ENCODE peak calls at places on chromosomes 2 and 18, in five cellular contexts. M is NCI-H1436, N is HFFc6, U is RKO, C is C1 segment of cervical spinal cord. B is an unnamed sample.

GRCh38 chr2:54149623-54150501 is 34.4 kb downstream of the ACYP2 start:
- DNase-seq in M (no peak), N (no peak), U (no peak), C (no peak), B (no peak)

GRCh38 chr2:9782197-9782719 is 61.0 kb upstream of the TAF1B start:
- DNase-seq in M (peak; percentile 18), N (no peak), U (no peak), C (no peak), B (no peak)

GRCh38 chr2:96386470-96386869 is 50.9 kb downstream of the NCAPH start:
- DNase-seq in M (no peak), N (no peak), U (peak; percentile 41), C (no peak), B (no peak)

GRCh38 chr2:18977409-18977808 is 381.0 kb downstream of the OSR1 start:
- DNase-seq in M (no peak), N (no peak), U (no peak), C (no peak), B (no peak)

GRCh38 chr2:182649316-182649715 is 66.7 kb upstream of the DNAJC10 start:
- DNase-seq in M (peak; percentile 69), N (peak; percentile 15), U (peak; percentile 31), C (no peak), B (no peak)

GRCh38 chr2:160687629-160688028 is 194.0 kb upstream of the RBMS1 start:
- DNase-seq in M (peak; percentile 76), N (no peak), U (no peak), C (no peak), B (no peak)

GRCh38 chr18:61272793-61273192 is 60.4 kb upstream of the CDH20 start:
- DNase-seq in M (no peak), N (no peak), U (no peak), C (no peak), B (no peak)

GRCh38 chr2:156077041-156077735 is 255.3 kb downstream of the NR4A2 start:
- DNase-seq in M (no peak), N (no peak), U (no peak), C (no peak), B (no peak)

GRCh38 chr2:235034270-235035135 is 82.7 kb downstream of the SH3BP4 start:
- DNase-seq in M (no peak), N (no peak), U (no peak), C (no peak), B (no peak)

GRCh38 chr2:228469721-228470120 is 288.2 kb upstream of the SPHKAP start:
- DNase-seq in M (no peak), N (no peak), U (no peak), C (no peak), B (no peak)

GRCh38 chr2:43216629-43217028 is 9.8 kb downstream of the ZFP36L2 start:
- DNase-seq in M (no peak), N (no peak), U (no peak), C (no peak), B (no peak)

GRCh38 chr2:212088353-212088752 is 450.2 kb downstream of the ERBB4 start:
- DNase-seq in M (no peak), N (no peak), U (no peak), C (no peak), B (no peak)

GRCh38 chr2:219772103-219772502 is 144.7 kb downstream of the SLC4A3 start:
- DNase-seq in M (no peak), N (no peak), U (no peak), C (no peak), B (no peak)

GRCh38 chr18:37574113-37574512 is 8.5 kb upstream of the CELF4 start:
- DNase-seq in M (no peak), N (no peak), U (no peak), C (no peak), B (no peak)

GRCh38 chr2:73292906-73293533 is 328 bp downstream of the EGR4 start:
- DNase-seq in M (no peak), N (no peak), U (no peak), C (no peak), B (no peak)

GRCh38 chr2:60416221-60417008 is 137.0 kb downstream of the BCL11A start:
- DNase-seq in M (no peak), N (no peak), U (no peak), C (no peak), B (no peak)

GRCh38 chr2:23824777-23825212 is 102.1 kb downstream of the ATAD2B start:
- DNase-seq in M (peak; percentile 30), N (peak; percentile 59), U (peak; percentile 62), C (no peak), B (no peak)

GRCh38 chr2:37167636-37168182 is 10.9 kb upstream of the EIF2AK2 start:
- DNase-seq in M (no peak), N (no peak), U (no peak), C (no peak), B (no peak)

GRCh38 chr2:29281585-29281984 is 166.4 kb downstream of the CLIP4 start:
- DNase-seq in M (no peak), N (peak; percentile 39), U (no peak), C (peak; percentile 83), B (no peak)

GRCh38 chr2:60552096-60552850 is 1.2 kb downstream of the BCL11A start:
- DNase-seq in M (no peak), N (no peak), U (peak; percentile 33), C (no peak), B (no peak)

GRCh38 chr2:129193961-129194360 is 785.5 kb upstream of the RAB6C start:
- DNase-seq in M (no peak), N (no peak), U (no peak), C (no peak), B (no peak)

GRCh38 chr2:42386684-42387083 is 25.7 kb upstream of the COX7A2L start:
- DNase-seq in M (no peak), N (no peak), U (peak; percentile 16), C (no peak), B (no peak)

GRCh38 chr2:11558206-11558886 is 24.5 kb downstream of the GREB1 start:
- DNase-seq in M (no peak), N (no peak), U (no peak), C (no peak), B (no peak)

GRCh38 chr2:152395132-152396024 is 60.4 kb downstream of the FMNL2 start:
- DNase-seq in M (no peak), N (peak; percentile 33), U (no peak), C (no peak), B (no peak)

GRCh38 chr18:31555971-31556747 is 35.5 kb upstream of the TTR start:
- DNase-seq in M (peak; percentile 44), N (peak; percentile 55), U (peak; percentile 81), C (no peak), B (no peak)

GRCh38 chr2:2507471-2507997 is 176.5 kb upstream of the MYT1L start:
- DNase-seq in M (no peak), N (no peak), U (no peak), C (no peak), B (no peak)

GRCh38 chr2:2326053-2326452 is 5.0 kb downstream of the MYT1L start:
- DNase-seq in M (no peak), N (no peak), U (no peak), C (no peak), B (no peak)

GRCh38 chr18:28510210-28510609 is 333.3 kb upstream of the CDH2 start:
- DNase-seq in M (no peak), N (no peak), U (no peak), C (no peak), B (no peak)

GRCh38 chr2:241892299-241893137 is 23.0 kb downstream of the RTP5 start:
- DNase-seq in M (no peak), N (peak; percentile 13), U (no peak), C (no peak), B (peak; percentile 38)

GRCh38 chr2:216155954-216156353 is 46.8 kb downstream of the XRCC5 start:
- DNase-seq in M (no peak), N (no peak), U (no peak), C (no peak), B (no peak)

GRCh38 chr2:167264380-167264779 is 376.1 kb downstream of the XIRP2 start:
- DNase-seq in M (peak; percentile 13), N (no peak), U (peak; percentile 9), C (peak; percentile 1), B (no peak)

GRCh38 chr2:230664128-230664527 is 48.5 kb upstream of the CAB39 start:
- DNase-seq in M (no peak), N (no peak), U (no peak), C (no peak), B (no peak)

GRCh38 chr2:131112477-131113027 is 7.4 kb downstream of the PLEKHB2 start:
- DNase-seq in M (no peak), N (no peak), U (no peak), C (no peak), B (no peak)

GRCh38 chr2:171403181-171403580 is 30.6 kb downstream of the METTL8 start:
- DNase-seq in M (no peak), N (peak; percentile 20), U (no peak), C (no peak), B (no peak)

GRCh38 chr2:46122318-46122970 is 174.8 kb upstream of the EPAS1 start:
- DNase-seq in M (no peak), N (no peak), U (no peak), C (no peak), B (no peak)

GRCh38 chr2:9158786-9159779 is 47.5 kb upstream of the ASAP2 start:
- DNase-seq in M (no peak), N (no peak), U (no peak), C (no peak), B (no peak)

GRCh38 chr2:204019572-204020501 is 83.3 kb downstream of the ICOS start:
- DNase-seq in M (no peak), N (peak; percentile 50), U (peak; percentile 70), C (no peak), B (no peak)

B was measured in CD14-positive monocyte.